ENCODE peak calls at places on chromosome 6, in nine cellular contexts. One of them, this sample, is unnamed.

GRCh38 chr6:155444120-155444917 is 11.3 kb downstream of the NOX3 start:
- DNase-seq in BJ: no peak
- DNase-seq in AG04450: no peak
- DNase-seq in astrocyte of the cerebellum: no peak
- DNase-seq in heart right ventricle: no peak
- DNase-seq in adrenal gland: no peak
- DNase-seq in SK-N-SH: no peak
- DNase-seq in fibroblast of pulmonary artery: peak
- DNase-seq in AG09309: no peak
- DNase-seq in this sample: no peak

GRCh38 chr6:8478418-8478817 is 43.1 kb upstream of the SLC35B3 start:
- DNase-seq in BJ: no peak
- DNase-seq in AG04450: no peak
- DNase-seq in astrocyte of the cerebellum: no peak
- DNase-seq in heart right ventricle: no peak
- DNase-seq in adrenal gland: no peak
- DNase-seq in SK-N-SH: no peak
- DNase-seq in fibroblast of pulmonary artery: no peak
- DNase-seq in AG09309: no peak
- DNase-seq in this sample: no peak

GRCh38 chr6:9532621-9533557 is 882.0 kb downstream of the TFAP2A start:
- DNase-seq in BJ: peak
- DNase-seq in AG04450: no peak
- DNase-seq in astrocyte of the cerebellum: no peak
- DNase-seq in heart right ventricle: no peak
- DNase-seq in adrenal gland: no peak
- DNase-seq in SK-N-SH: no peak
- DNase-seq in fibroblast of pulmonary artery: peak
- DNase-seq in AG09309: no peak
- DNase-seq in this sample: no peak

GRCh38 chr6:99347804-99348203 is 1.7 kb downstream of the FAXC start:
- DNase-seq in BJ: no peak
- DNase-seq in AG04450: no peak
- DNase-seq in astrocyte of the cerebellum: no peak
- DNase-seq in heart right ventricle: no peak
- DNase-seq in adrenal gland: no peak
- DNase-seq in SK-N-SH: peak
- DNase-seq in fibroblast of pulmonary artery: no peak
- DNase-seq in AG09309: no peak
- DNase-seq in this sample: no peak

GRCh38 chr6:131594074-131594473 is 21.0 kb downstream of the ARG1 start:
- DNase-seq in BJ: no peak
- DNase-seq in AG04450: no peak
- DNase-seq in astrocyte of the cerebellum: no peak
- DNase-seq in heart right ventricle: no peak
- DNase-seq in adrenal gland: no peak
- DNase-seq in SK-N-SH: no peak
- DNase-seq in fibroblast of pulmonary artery: no peak
- DNase-seq in AG09309: no peak
- DNase-seq in this sample: no peak

GRCh38 chr6:55886185-55886836 is 10.9 kb upstream of the BMP5 start:
- DNase-seq in BJ: no peak
- DNase-seq in AG04450: no peak
- DNase-seq in astrocyte of the cerebellum: no peak
- DNase-seq in heart right ventricle: no peak
- DNase-seq in adrenal gland: no peak
- DNase-seq in SK-N-SH: no peak
- DNase-seq in fibroblast of pulmonary artery: peak
- DNase-seq in AG09309: no peak
- DNase-seq in this sample: no peak

GRCh38 chr6:42745083-42745637 is 743 bp downstream of the TBCC start:
- DNase-seq in BJ: no peak
- DNase-seq in AG04450: no peak
- DNase-seq in astrocyte of the cerebellum: no peak
- DNase-seq in heart right ventricle: peak
- DNase-seq in adrenal gland: peak
- DNase-seq in SK-N-SH: peak
- DNase-seq in fibroblast of pulmonary artery: peak
- DNase-seq in AG09309: no peak
- DNase-seq in this sample: peak

GRCh38 chr6:162615016-162615717 is 112.4 kb downstream of the PRKN start:
- DNase-seq in BJ: no peak
- DNase-seq in AG04450: no peak
- DNase-seq in astrocyte of the cerebellum: no peak
- DNase-seq in heart right ventricle: no peak
- DNase-seq in adrenal gland: peak
- DNase-seq in SK-N-SH: no peak
- DNase-seq in fibroblast of pulmonary artery: peak
- DNase-seq in AG09309: no peak
- DNase-seq in this sample: no peak

GRCh38 chr6:69775941-69776340 is 20.9 kb downstream of the LMBRD1 start:
- DNase-seq in BJ: no peak
- DNase-seq in AG04450: no peak
- DNase-seq in astrocyte of the cerebellum: no peak
- DNase-seq in heart right ventricle: no peak
- DNase-seq in adrenal gland: no peak
- DNase-seq in SK-N-SH: no peak
- DNase-seq in fibroblast of pulmonary artery: no peak
- DNase-seq in AG09309: no peak
- DNase-seq in this sample: no peak

GRCh38 chr6:67630146-67630545 is 1004.9 kb upstream of the ADGRB3 start:
- DNase-seq in BJ: peak
- DNase-seq in AG04450: peak
- DNase-seq in astrocyte of the cerebellum: peak
- DNase-seq in heart right ventricle: no peak
- DNase-seq in adrenal gland: no peak
- DNase-seq in SK-N-SH: no peak
- DNase-seq in fibroblast of pulmonary artery: peak
- DNase-seq in AG09309: no peak
- DNase-seq in this sample: no peak

GRCh38 chr6:27667651-27668441 is 194.9 kb upstream of the ZNF184 start:
- DNase-seq in BJ: no peak
- DNase-seq in AG04450: no peak
- DNase-seq in astrocyte of the cerebellum: no peak
- DNase-seq in heart right ventricle: no peak
- DNase-seq in adrenal gland: no peak
- DNase-seq in SK-N-SH: no peak
- DNase-seq in fibroblast of pulmonary artery: no peak
- DNase-seq in AG09309: no peak
- DNase-seq in this sample: no peak

GRCh38 chr6:45728674-45729073 is 287.0 kb downstream of the CLIC5 start:
- DNase-seq in BJ: no peak
- DNase-seq in AG04450: no peak
- DNase-seq in astrocyte of the cerebellum: no peak
- DNase-seq in heart right ventricle: no peak
- DNase-seq in adrenal gland: no peak
- DNase-seq in SK-N-SH: no peak
- DNase-seq in fibroblast of pulmonary artery: peak
- DNase-seq in AG09309: no peak
- DNase-seq in this sample: no peak

GRCh38 chr6:137872071-137872470 is 5.0 kb downstream of the TNFAIP3 start:
- DNase-seq in BJ: no peak
- DNase-seq in AG04450: no peak
- DNase-seq in astrocyte of the cerebellum: no peak
- DNase-seq in heart right ventricle: no peak
- DNase-seq in adrenal gland: no peak
- DNase-seq in SK-N-SH: no peak
- DNase-seq in fibroblast of pulmonary artery: no peak
- DNase-seq in AG09309: no peak
- DNase-seq in this sample: no peak

GRCh38 chr6:137869781-137870180 is 2.7 kb downstream of the TNFAIP3 start:
- DNase-seq in BJ: no peak
- DNase-seq in AG04450: no peak
- DNase-seq in astrocyte of the cerebellum: no peak
- DNase-seq in heart right ventricle: no peak
- DNase-seq in adrenal gland: no peak
- DNase-seq in SK-N-SH: no peak
- DNase-seq in fibroblast of pulmonary artery: no peak
- DNase-seq in AG09309: no peak
- DNase-seq in this sample: no peak

GRCh38 chr6:137870744-137871247 is 3.7 kb downstream of the TNFAIP3 start:
- DNase-seq in BJ: no peak
- DNase-seq in AG04450: no peak
- DNase-seq in astrocyte of the cerebellum: no peak
- DNase-seq in heart right ventricle: no peak
- DNase-seq in adrenal gland: no peak
- DNase-seq in SK-N-SH: no peak
- DNase-seq in fibroblast of pulmonary artery: peak
- DNase-seq in AG09309: no peak
- DNase-seq in this sample: no peak

GRCh38 chr6:137870286-137870685 is 3.2 kb downstream of the TNFAIP3 start:
- DNase-seq in BJ: no peak
- DNase-seq in AG04450: no peak
- DNase-seq in astrocyte of the cerebellum: no peak
- DNase-seq in heart right ventricle: no peak
- DNase-seq in adrenal gland: no peak
- DNase-seq in SK-N-SH: no peak
- DNase-seq in fibroblast of pulmonary artery: no peak
- DNase-seq in AG09309: no peak
- DNase-seq in this sample: no peak

GRCh38 chr6:137871299-137871698 is 4.2 kb downstream of the TNFAIP3 start:
- DNase-seq in BJ: no peak
- DNase-seq in AG04450: no peak
- DNase-seq in astrocyte of the cerebellum: no peak
- DNase-seq in heart right ventricle: no peak
- DNase-seq in adrenal gland: no peak
- DNase-seq in SK-N-SH: no peak
- DNase-seq in fibroblast of pulmonary artery: no peak
- DNase-seq in AG09309: no peak
- DNase-seq in this sample: no peak
- H3K4me3 ChIP-seq in BJ: no peak
- H3K4me3 ChIP-seq in AG04450: no peak
- H3K4me3 ChIP-seq in astrocyte of the cerebellum: no peak
- H3K4me3 ChIP-seq in heart right ventricle: no peak
- H3K4me3 ChIP-seq in adrenal gland: peak
- H3K4me3 ChIP-seq in SK-N-SH: no peak
- H3K4me3 ChIP-seq in fibroblast of pulmonary artery: peak
- H3K4me3 ChIP-seq in AG09309: peak
- H3K4me3 ChIP-seq in this sample: no peak

DNA sequence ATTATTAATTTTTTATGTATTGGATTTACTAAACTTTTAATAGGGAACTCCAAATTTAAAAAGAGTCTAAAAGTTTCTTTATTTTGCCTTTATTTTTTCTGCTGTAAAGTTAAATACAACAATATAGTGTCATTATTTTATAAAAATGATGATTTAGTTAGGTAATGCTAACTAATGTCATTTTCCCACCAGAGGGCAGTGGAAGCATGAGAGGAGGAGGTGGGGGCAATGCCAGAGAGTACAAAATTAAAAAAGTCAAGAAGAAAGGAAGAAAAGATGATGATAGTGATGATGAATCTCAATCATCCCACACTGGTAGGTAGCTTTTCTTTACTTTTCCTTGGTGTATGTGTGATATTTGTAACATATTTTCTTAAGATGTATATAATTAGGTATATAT is 20.2 kb upstream of the FHL5 start:
- DNase-seq in BJ: no peak
- DNase-seq in AG04450: no peak
- DNase-seq in astrocyte of the cerebellum: no peak
- DNase-seq in heart right ventricle: no peak
- DNase-seq in adrenal gland: no peak
- DNase-seq in SK-N-SH: no peak
- DNase-seq in fibroblast of pulmonary artery: peak
- DNase-seq in AG09309: no peak
- DNase-seq in this sample: no peak
- TF ChIP-seq CTCF in BJ: peak
- TF ChIP-seq CTCF in AG04450: peak
- TF ChIP-seq CTCF in astrocyte of the cerebellum: peak
- TF ChIP-seq CTCF in heart right ventricle: peak
- TF ChIP-seq CTCF in adrenal gland: peak
- TF ChIP-seq CTCF in SK-N-SH: peak
- TF ChIP-seq CTCF in fibroblast of pulmonary artery: peak
- TF ChIP-seq CTCF in AG09309: peak
- TF ChIP-seq CTCF in this sample: peak

GRCh38 chr6:125918230-125918629 is 38.3 kb upstream of the HINT3 start:
- DNase-seq in BJ: no peak
- DNase-seq in AG04450: no peak
- DNase-seq in astrocyte of the cerebellum: no peak
- DNase-seq in heart right ventricle: peak
- DNase-seq in adrenal gland: no peak
- DNase-seq in SK-N-SH: no peak
- DNase-seq in fibroblast of pulmonary artery: no peak
- DNase-seq in AG09309: no peak
- DNase-seq in this sample: no peak
- H3K4me3 ChIP-seq in BJ: no peak
- H3K4me3 ChIP-seq in AG04450: no peak
- H3K4me3 ChIP-seq in astrocyte of the cerebellum: no peak
- H3K4me3 ChIP-seq in heart right ventricle: no peak
- H3K4me3 ChIP-seq in adrenal gland: peak
- H3K4me3 ChIP-seq in SK-N-SH: no peak
- H3K4me3 ChIP-seq in fibroblast of pulmonary artery: no peak
- H3K4me3 ChIP-seq in AG09309: no peak
- H3K4me3 ChIP-seq in this sample: peak

GRCh38 chr6:77448546-77448945 is 14.7 kb downstream of the HTR1B start:
- DNase-seq in BJ: no peak
- DNase-seq in AG04450: no peak
- DNase-seq in astrocyte of the cerebellum: no peak
- DNase-seq in heart right ventricle: no peak
- DNase-seq in adrenal gland: no peak
- DNase-seq in SK-N-SH: no peak
- DNase-seq in fibroblast of pulmonary artery: no peak
- DNase-seq in AG09309: no peak
- DNase-seq in this sample: no peak

GRCh38 chr6:77451466-77451865 is 11.8 kb downstream of the HTR1B start:
- DNase-seq in BJ: no peak
- DNase-seq in AG04450: no peak
- DNase-seq in astrocyte of the cerebellum: no peak
- DNase-seq in heart right ventricle: no peak
- DNase-seq in adrenal gland: no peak
- DNase-seq in SK-N-SH: no peak
- DNase-seq in fibroblast of pulmonary artery: no peak
- DNase-seq in AG09309: no peak
- DNase-seq in this sample: no peak

GRCh38 chr6:77447254-77447653 is 16.0 kb downstream of the HTR1B start:
- DNase-seq in BJ: no peak
- DNase-seq in AG04450: no peak
- DNase-seq in astrocyte of the cerebellum: no peak
- DNase-seq in heart right ventricle: no peak
- DNase-seq in adrenal gland: no peak
- DNase-seq in SK-N-SH: no peak
- DNase-seq in fibroblast of pulmonary artery: peak
- DNase-seq in AG09309: no peak
- DNase-seq in this sample: no peak

GRCh38 chr6:77454386-77454785 is 8.9 kb downstream of the HTR1B start:
- DNase-seq in BJ: no peak
- DNase-seq in AG04450: no peak
- DNase-seq in astrocyte of the cerebellum: no peak
- DNase-seq in heart right ventricle: no peak
- DNase-seq in adrenal gland: no peak
- DNase-seq in SK-N-SH: no peak
- DNase-seq in fibroblast of pulmonary artery: no peak
- DNase-seq in AG09309: no peak
- DNase-seq in this sample: no peak

DNA sequence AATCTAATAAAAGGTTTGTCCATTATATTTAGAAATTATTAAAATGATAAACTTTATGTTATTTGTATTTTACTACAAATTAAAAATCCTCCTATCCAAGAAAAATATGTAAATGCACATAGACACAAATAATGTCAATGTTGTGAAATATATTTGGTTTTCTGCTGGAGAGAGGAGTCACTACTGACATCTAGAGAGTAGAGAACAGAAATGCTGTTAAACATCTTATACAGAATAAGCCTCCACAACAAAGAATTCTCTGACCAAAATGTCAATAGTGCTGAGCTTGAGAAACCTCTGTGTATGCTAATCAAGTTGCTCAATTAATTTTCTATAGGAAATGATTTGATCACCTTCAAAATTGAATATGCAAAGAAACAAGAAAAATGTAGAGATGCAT is 12.4 kb downstream of the HTR1B start:
- DNase-seq in BJ: no peak
- DNase-seq in AG04450: no peak
- DNase-seq in astrocyte of the cerebellum: no peak
- DNase-seq in heart right ventricle: no peak
- DNase-seq in adrenal gland: no peak
- DNase-seq in SK-N-SH: no peak
- DNase-seq in fibroblast of pulmonary artery: peak
- DNase-seq in AG09309: no peak
- DNase-seq in this sample: no peak
- TF ChIP-seq CTCF in BJ: peak
- TF ChIP-seq CTCF in AG04450: peak
- TF ChIP-seq CTCF in astrocyte of the cerebellum: no peak
- TF ChIP-seq CTCF in heart right ventricle: peak
- TF ChIP-seq CTCF in adrenal gland: no peak
- TF ChIP-seq CTCF in SK-N-SH: peak
- TF ChIP-seq CTCF in fibroblast of pulmonary artery: peak
- TF ChIP-seq CTCF in AG09309: peak
- TF ChIP-seq CTCF in this sample: no peak